ENCODE peak calls at places on chromosomes 4 and X, in six cellular contexts. One of them, this sample, is unnamed.

GRCh38 chr4:38943355-38943754 is 75.7 kb downstream of the FAM114A1 start:
- DNase-seq in astrocyte of the cerebellum: no peak
- DNase-seq in pancreas: no peak
- DNase-seq in ovary: peak
- DNase-seq in breast epithelium: no peak
- DNase-seq in lower lobe of right lung: no peak
- DNase-seq in this sample: no peak

GRCh38 chr4:2637956-2638552 is 101.6 kb downstream of the FAM193A start:
- DNase-seq in astrocyte of the cerebellum: no peak
- DNase-seq in pancreas: no peak
- DNase-seq in ovary: no peak
- DNase-seq in breast epithelium: no peak
- DNase-seq in lower lobe of right lung: peak
- DNase-seq in this sample: peak

GRCh38 chr4:118941799-118942198 is 53.1 kb downstream of the SYNPO2 start:
- DNase-seq in astrocyte of the cerebellum: no peak
- DNase-seq in pancreas: no peak
- DNase-seq in ovary: no peak
- DNase-seq in breast epithelium: no peak
- DNase-seq in lower lobe of right lung: no peak
- DNase-seq in this sample: no peak

GRCh38 chr4:91471280-91471679 is 832.5 kb upstream of the GRID2 start:
- DNase-seq in astrocyte of the cerebellum: no peak
- DNase-seq in pancreas: no peak
- DNase-seq in ovary: no peak
- DNase-seq in breast epithelium: no peak
- DNase-seq in lower lobe of right lung: peak
- DNase-seq in this sample: no peak

GRCh38 chrX:39896951-39897740 is 200.6 kb downstream of the BCOR start:
- DNase-seq in astrocyte of the cerebellum: peak
- DNase-seq in pancreas: peak
- DNase-seq in ovary: peak
- DNase-seq in breast epithelium: peak
- DNase-seq in lower lobe of right lung: peak
- DNase-seq in this sample: no peak

GRCh38 chrX:3779546-3779945 is 66.1 kb upstream of the PRKX start:
- DNase-seq in astrocyte of the cerebellum: no peak
- DNase-seq in pancreas: no peak
- DNase-seq in ovary: no peak
- DNase-seq in breast epithelium: no peak
- DNase-seq in lower lobe of right lung: no peak
- DNase-seq in this sample: no peak

GRCh38 chrX:1164322-1165288 is 47.8 kb downstream of the CRLF2 start:
- DNase-seq in astrocyte of the cerebellum: no peak
- DNase-seq in pancreas: peak
- DNase-seq in ovary: no peak
- DNase-seq in breast epithelium: no peak
- DNase-seq in lower lobe of right lung: no peak
- DNase-seq in this sample: peak

GRCh38 chr4:172809319-172809718 is 359.3 kb upstream of the GALNT7 start:
- DNase-seq in astrocyte of the cerebellum: no peak
- DNase-seq in pancreas: no peak
- DNase-seq in ovary: no peak
- DNase-seq in breast epithelium: no peak
- DNase-seq in lower lobe of right lung: no peak
- DNase-seq in this sample: no peak

GRCh38 chr4:147924604-147925412 is 192.9 kb downstream of the ARHGAP10 start:
- DNase-seq in astrocyte of the cerebellum: peak
- DNase-seq in pancreas: peak
- DNase-seq in ovary: peak
- DNase-seq in breast epithelium: no peak
- DNase-seq in lower lobe of right lung: no peak
- DNase-seq in this sample: no peak

GRCh38 chr4:16055454-16055853 is 28.4 kb downstream of the PROM1 start:
- DNase-seq in astrocyte of the cerebellum: no peak
- DNase-seq in pancreas: no peak
- DNase-seq in ovary: no peak
- DNase-seq in breast epithelium: no peak
- DNase-seq in lower lobe of right lung: no peak
- DNase-seq in this sample: no peak

GRCh38 chr4:8504279-8505007 is 63.9 kb downstream of the TRMT44 start:
- DNase-seq in astrocyte of the cerebellum: no peak
- DNase-seq in pancreas: peak
- DNase-seq in ovary: no peak
- DNase-seq in breast epithelium: peak
- DNase-seq in lower lobe of right lung: no peak
- DNase-seq in this sample: no peak

GRCh38 chr4:142741995-142742394 is 104.1 kb downstream of the INPP4B start:
- DNase-seq in astrocyte of the cerebellum: no peak
- DNase-seq in pancreas: no peak
- DNase-seq in ovary: no peak
- DNase-seq in breast epithelium: no peak
- DNase-seq in lower lobe of right lung: no peak
- DNase-seq in this sample: no peak
- TF ChIP-seq CTCF in astrocyte of the cerebellum: no peak
- TF ChIP-seq CTCF in pancreas: no peak
- TF ChIP-seq CTCF in ovary: no peak
- TF ChIP-seq CTCF in breast epithelium: no peak
- TF ChIP-seq CTCF in lower lobe of right lung: no peak
- TF ChIP-seq CTCF in this sample: no peak

DNA sequence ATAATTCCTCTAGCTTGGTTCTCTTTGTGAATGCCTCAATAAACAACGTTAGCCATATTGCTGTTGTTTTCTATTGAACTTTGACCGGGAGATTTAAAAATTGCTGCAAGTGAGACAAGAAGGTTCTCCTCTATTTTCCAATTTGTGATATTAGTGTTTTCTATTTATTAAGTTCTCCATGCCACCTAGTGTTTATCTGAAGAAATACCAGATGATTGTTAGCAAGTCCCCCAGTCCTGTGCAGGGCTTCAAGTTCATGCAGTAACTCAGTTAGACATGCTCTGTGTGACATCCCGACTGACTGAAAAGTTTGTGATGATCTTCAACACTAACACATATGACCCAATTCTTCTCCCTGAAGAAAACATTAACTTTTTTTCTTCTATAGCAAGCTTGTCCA is 31.5 kb upstream of the TFDP3 start:
- DNase-seq in astrocyte of the cerebellum: no peak
- DNase-seq in pancreas: no peak
- DNase-seq in ovary: no peak
- DNase-seq in breast epithelium: no peak
- DNase-seq in lower lobe of right lung: no peak
- DNase-seq in this sample: no peak
- TF ChIP-seq CTCF in astrocyte of the cerebellum: peak
- TF ChIP-seq CTCF in pancreas: no peak
- TF ChIP-seq CTCF in ovary: no peak
- TF ChIP-seq CTCF in breast epithelium: no peak
- TF ChIP-seq CTCF in lower lobe of right lung: no peak
- TF ChIP-seq CTCF in this sample: peak

GRCh38 chr4:131091896-131092295 is 1995.9 kb downstream of the C4orf33 start:
- DNase-seq in astrocyte of the cerebellum: peak
- DNase-seq in pancreas: no peak
- DNase-seq in ovary: no peak
- DNase-seq in breast epithelium: no peak
- DNase-seq in lower lobe of right lung: no peak
- DNase-seq in this sample: no peak
- TF ChIP-seq CTCF in astrocyte of the cerebellum: peak
- TF ChIP-seq CTCF in pancreas: no peak
- TF ChIP-seq CTCF in ovary: no peak
- TF ChIP-seq CTCF in breast epithelium: no peak
- TF ChIP-seq CTCF in lower lobe of right lung: no peak
- TF ChIP-seq CTCF in this sample: peak

GRCh38 chrX:81174286-81174685 is 27.4 kb downstream of the HMGN5 start:
- DNase-seq in astrocyte of the cerebellum: peak
- DNase-seq in pancreas: no peak
- DNase-seq in ovary: no peak
- DNase-seq in breast epithelium: no peak
- DNase-seq in lower lobe of right lung: no peak
- DNase-seq in this sample: no peak
- TF ChIP-seq CTCF in astrocyte of the cerebellum: no peak
- TF ChIP-seq CTCF in pancreas: no peak
- TF ChIP-seq CTCF in ovary: no peak
- TF ChIP-seq CTCF in breast epithelium: peak
- TF ChIP-seq CTCF in lower lobe of right lung: peak
- TF ChIP-seq CTCF in this sample: peak

GRCh38 chrX:97320305-97320704 is 436.6 kb downstream of the RPA4 start:
- DNase-seq in astrocyte of the cerebellum: no peak
- DNase-seq in pancreas: no peak
- DNase-seq in ovary: no peak
- DNase-seq in breast epithelium: no peak
- DNase-seq in lower lobe of right lung: no peak
- DNase-seq in this sample: no peak

GRCh38 chrX:97311066-97311778 is 427.5 kb downstream of the RPA4 start:
- DNase-seq in astrocyte of the cerebellum: no peak
- DNase-seq in pancreas: no peak
- DNase-seq in ovary: no peak
- DNase-seq in breast epithelium: no peak
- DNase-seq in lower lobe of right lung: no peak
- DNase-seq in this sample: no peak

GRCh38 chrX:97310373-97310772 is 426.7 kb downstream of the RPA4 start:
- DNase-seq in astrocyte of the cerebellum: peak
- DNase-seq in pancreas: no peak
- DNase-seq in ovary: no peak
- DNase-seq in breast epithelium: no peak
- DNase-seq in lower lobe of right lung: no peak
- DNase-seq in this sample: no peak

GRCh38 chrX:97314348-97314747 is 430.6 kb downstream of the RPA4 start:
- DNase-seq in astrocyte of the cerebellum: no peak
- DNase-seq in pancreas: no peak
- DNase-seq in ovary: no peak
- DNase-seq in breast epithelium: no peak
- DNase-seq in lower lobe of right lung: no peak
- DNase-seq in this sample: no peak

GRCh38 chrX:97315939-97316338 is 432.2 kb downstream of the RPA4 start:
- DNase-seq in astrocyte of the cerebellum: no peak
- DNase-seq in pancreas: no peak
- DNase-seq in ovary: no peak
- DNase-seq in breast epithelium: no peak
- DNase-seq in lower lobe of right lung: no peak
- DNase-seq in this sample: no peak
- TF ChIP-seq CTCF in astrocyte of the cerebellum: no peak
- TF ChIP-seq CTCF in pancreas: no peak
- TF ChIP-seq CTCF in ovary: no peak
- TF ChIP-seq CTCF in breast epithelium: no peak
- TF ChIP-seq CTCF in lower lobe of right lung: no peak
- TF ChIP-seq CTCF in this sample: peak

GRCh38 chr4:55849724-55850123 is 3.7 kb upstream of the EXOC1 start:
- DNase-seq in astrocyte of the cerebellum: no peak
- DNase-seq in pancreas: no peak
- DNase-seq in ovary: no peak
- DNase-seq in breast epithelium: no peak
- DNase-seq in lower lobe of right lung: no peak
- DNase-seq in this sample: no peak
- TF ChIP-seq CTCF in astrocyte of the cerebellum: no peak
- TF ChIP-seq CTCF in pancreas: no peak
- TF ChIP-seq CTCF in ovary: no peak
- TF ChIP-seq CTCF in breast epithelium: no peak
- TF ChIP-seq CTCF in lower lobe of right lung: no peak
- TF ChIP-seq CTCF in this sample: no peak

DNA sequence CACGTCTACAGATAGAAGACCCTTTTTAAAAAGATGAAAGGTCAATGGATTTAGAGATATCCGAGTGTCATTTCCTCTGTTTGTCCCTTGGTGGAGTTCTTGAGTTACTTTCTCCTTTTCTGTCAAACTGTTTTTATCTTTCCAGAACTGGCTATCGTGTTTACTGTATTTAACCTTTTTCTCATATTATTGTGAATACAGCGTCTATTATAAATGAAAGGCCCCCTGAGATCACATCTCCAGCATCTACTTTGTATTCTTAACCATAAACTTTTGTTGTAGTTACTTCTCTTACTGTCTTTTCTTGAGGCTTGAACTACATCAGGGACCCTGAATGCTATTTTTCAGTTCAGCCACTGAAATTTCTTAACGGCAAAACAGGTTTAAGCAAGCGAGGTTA is 4.0 kb upstream of the PCDH7 start:
- DNase-seq in astrocyte of the cerebellum: no peak
- DNase-seq in pancreas: no peak
- DNase-seq in ovary: no peak
- DNase-seq in breast epithelium: no peak
- DNase-seq in lower lobe of right lung: no peak
- DNase-seq in this sample: no peak
- TF ChIP-seq CTCF in astrocyte of the cerebellum: peak
- TF ChIP-seq CTCF in pancreas: no peak
- TF ChIP-seq CTCF in ovary: no peak
- TF ChIP-seq CTCF in breast epithelium: peak
- TF ChIP-seq CTCF in lower lobe of right lung: peak
- TF ChIP-seq CTCF in this sample: peak

GRCh38 chrX:107025538-107025937 is 25.5 kb upstream of the MORC4 start:
- DNase-seq in astrocyte of the cerebellum: peak
- DNase-seq in pancreas: no peak
- DNase-seq in ovary: no peak
- DNase-seq in breast epithelium: no peak
- DNase-seq in lower lobe of right lung: no peak
- DNase-seq in this sample: no peak
- TF ChIP-seq CTCF in astrocyte of the cerebellum: peak
- TF ChIP-seq CTCF in pancreas: peak
- TF ChIP-seq CTCF in ovary: no peak
- TF ChIP-seq CTCF in breast epithelium: no peak
- TF ChIP-seq CTCF in lower lobe of right lung: peak
- TF ChIP-seq CTCF in this sample: peak

GRCh38 chr4:132619968-132620367 is 529.1 kb upstream of the PCDH10 start:
- DNase-seq in astrocyte of the cerebellum: no peak
- DNase-seq in pancreas: no peak
- DNase-seq in ovary: no peak
- DNase-seq in breast epithelium: no peak
- DNase-seq in lower lobe of right lung: no peak
- DNase-seq in this sample: no peak

GRCh38 chr4:132614682-132615081 is 534.4 kb upstream of the PCDH10 start:
- DNase-seq in astrocyte of the cerebellum: peak
- DNase-seq in pancreas: no peak
- DNase-seq in ovary: no peak
- DNase-seq in breast epithelium: no peak
- DNase-seq in lower lobe of right lung: no peak
- DNase-seq in this sample: no peak
- TF ChIP-seq CTCF in astrocyte of the cerebellum: no peak
- TF ChIP-seq CTCF in pancreas: peak
- TF ChIP-seq CTCF in ovary: no peak
- TF ChIP-seq CTCF in breast epithelium: no peak
- TF ChIP-seq CTCF in lower lobe of right lung: no peak
- TF ChIP-seq CTCF in this sample: peak

DNA sequence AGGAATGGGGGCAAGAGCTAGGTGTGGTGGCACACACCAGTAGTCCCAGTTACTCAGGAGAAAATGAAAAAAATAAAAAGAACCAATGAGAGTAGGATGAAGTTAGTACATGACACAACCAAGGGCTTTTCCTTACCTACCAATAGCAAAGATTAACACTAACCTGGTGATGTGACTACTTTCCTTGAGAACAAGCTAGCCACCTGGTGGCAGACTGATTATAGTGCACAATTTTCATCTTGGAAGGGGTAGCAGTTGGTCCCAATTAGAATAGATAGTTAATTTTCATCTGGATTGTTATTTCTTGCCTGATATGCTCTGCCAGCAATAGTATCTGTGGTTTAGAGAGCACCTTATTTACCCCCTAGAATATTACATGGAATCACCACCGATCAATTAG is 1216.8 kb upstream of the PABPC4L start:
- DNase-seq in astrocyte of the cerebellum: no peak
- DNase-seq in pancreas: no peak
- DNase-seq in ovary: no peak
- DNase-seq in breast epithelium: no peak
- DNase-seq in lower lobe of right lung: no peak
- DNase-seq in this sample: no peak
- TF ChIP-seq CTCF in astrocyte of the cerebellum: peak
- TF ChIP-seq CTCF in pancreas: no peak
- TF ChIP-seq CTCF in ovary: no peak
- TF ChIP-seq CTCF in breast epithelium: no peak
- TF ChIP-seq CTCF in lower lobe of right lung: no peak
- TF ChIP-seq CTCF in this sample: peak

This sample was measured in type B pancreatic cell.